ENCODE peak calls at places on chromosomes 1 and 21, in nine cellular contexts. Y is tibial artery, S is MM.1S, O is small intestine, C is ovary, K is iPS DF 6.9, U is adrenal gland, W is PC-3, V is colonic mucosa. T is an unnamed sample.

GRCh38 chr1:41615981-41616380 is 131.5 kb upstream of the EDN2 start:
- DNase-seq in U (no peak), W (no peak), K (no peak), Y (no peak), O (no peak), S (no peak), V (no peak), C (no peak), T (no peak)

GRCh38 chr1:7299994-7300393 is 471.1 kb upstream of the VAMP3 start:
- DNase-seq in W (peak; percentile 47), S (no peak), V (peak; percentile 16), U (no peak), Y (no peak), K (no peak), C (no peak), O (no peak), T (no peak)

GRCh38 chr1:85289207-85289847 is 12.9 kb upstream of the BCL10 start:
- DNase-seq in U (no peak), W (peak; percentile 97), C (no peak), V (no peak), O (peak; percentile 13), S (no peak), Y (no peak), K (no peak), T (no peak)

GRCh38 chr1:61013953-61014667 is 68.3 kb upstream of the NFIA start:
- DNase-seq in K (no peak), S (no peak), W (no peak), U (no peak), O (no peak), C (no peak), V (no peak), Y (no peak), T (no peak)

GRCh38 chr1:202589190-202589680 is 121.0 kb downstream of the SYT2 start:
- DNase-seq in O (peak; percentile 11), S (no peak), W (peak; percentile 91), V (peak; percentile 61), C (peak; percentile 89), K (no peak), Y (peak; percentile 95), U (peak; percentile 49), T (peak; percentile 93)

GRCh38 chr1:241821363-241821762 is 26.6 kb upstream of the EXO1 start:
- DNase-seq in C (no peak), O (no peak), K (no peak), S (no peak), W (peak; percentile 81), V (no peak), U (no peak), Y (no peak), T (no peak)

GRCh38 chr1:161215079-161215478 is at the start of gene FCER1G:
- DNase-seq in W (no peak), U (no peak), V (peak; percentile 37), C (no peak), S (no peak), O (no peak), K (no peak), Y (peak; percentile 79), T (peak; percentile 78)

GRCh38 chr1:30476911-30477459 is 246.4 kb downstream of the MATN1 start:
- DNase-seq in O (no peak), U (no peak), W (no peak), V (no peak), C (no peak), K (no peak), S (no peak), Y (peak; percentile 50), T (no peak)

GRCh38 chr1:100036718-100037664 is 67.2 kb downstream of the SLC35A3 start:
- DNase-seq in S (no peak), K (no peak), Y (no peak), W (peak; percentile 70), V (peak; percentile 39), O (peak; percentile 54), U (no peak), C (no peak), T (no peak)

GRCh38 chr21:38664821-38665220 is 140.9 kb upstream of the ETS2 start:
- DNase-seq in Y (no peak), V (no peak), K (no peak), S (no peak), U (no peak), O (no peak), W (no peak), C (no peak), T (no peak)

GRCh38 chr1:44326821-44327465 is 28.1 kb downstream of the ERI3 start:
- DNase-seq in U (no peak), V (no peak), C (no peak), Y (no peak), K (no peak), W (peak; percentile 48), S (no peak), O (no peak), T (no peak)

GRCh38 chr1:159979257-159979656 is 25.2 kb upstream of the SLAMF9 start:
- DNase-seq in V (no peak), W (no peak), C (no peak), Y (no peak), S (no peak), K (no peak), U (no peak), O (no peak), T (no peak)
- H3K27ac ChIP-seq in V (no peak overlapping the region), W (no peak overlapping the region), C (no peak overlapping the region), Y (no peak overlapping the region), S (no peak overlapping the region), K (no peak overlapping the region), U (no peak overlapping the region), O (no peak overlapping the region), T (no peak overlapping the region)

DNA sequence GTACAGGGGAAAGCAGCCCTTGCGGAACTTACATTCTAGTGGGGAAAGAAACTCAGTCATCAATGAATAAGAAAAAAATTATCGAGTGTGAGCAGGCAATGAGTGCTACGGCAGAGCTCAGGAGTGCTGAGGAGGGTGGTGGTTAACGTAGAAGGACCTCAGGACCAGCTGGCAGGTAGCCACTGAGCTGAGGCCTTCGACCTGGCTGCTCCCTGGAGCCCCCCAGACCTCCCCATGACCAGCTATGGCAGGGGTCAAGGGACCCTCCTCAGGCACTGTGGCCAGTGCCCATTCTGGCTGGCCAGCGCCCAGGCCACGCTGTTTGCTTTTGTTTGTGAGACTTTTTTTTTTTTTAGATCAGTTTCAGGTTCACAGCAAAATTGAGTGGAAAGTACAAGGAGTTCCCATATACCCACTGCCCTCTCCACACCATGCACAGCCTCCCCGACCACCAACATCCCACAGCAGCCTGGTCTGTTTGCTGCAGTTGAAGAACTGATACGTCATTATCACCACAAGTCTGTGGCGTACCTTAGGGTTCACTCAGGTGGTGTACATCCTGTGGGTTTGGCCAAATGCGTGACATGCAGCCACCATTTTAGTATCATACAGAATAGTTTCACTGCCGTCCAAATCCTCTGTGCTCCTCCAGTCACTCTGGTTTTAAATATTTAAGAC is 11.8 kb upstream of the TTC22 start:
- DNase-seq in S (no peak), C (no peak), U (no peak), K (no peak), W (no peak), O (peak; percentile 34), V (no peak), Y (no peak), T (no peak)
- H3K4me1 ChIP-seq in S (no peaks in the 10 kb centered on the region), C (no peaks in the 10 kb centered on the region), U (no peaks in the 10 kb centered on the region), K (peaks cover 8% of the 10 kb centered on the region), W (peaks cover 2% of the 10 kb centered on the region), O (no peaks in the 10 kb centered on the region), V (no peaks in the 10 kb centered on the region), Y (no peaks in the 10 kb centered on the region), T (no peaks in the 10 kb centered on the region)

GRCh38 chr1:168726719-168727118 is 2.3 kb downstream of the DPT start:
- DNase-seq in S (no peak), W (no peak), C (no peak), Y (no peak), O (no peak), U (no peak), K (no peak), V (no peak), T (no peak)
- H3K4me3 ChIP-seq in S (no peak overlapping the region), W (no peak overlapping the region), C (no peak overlapping the region), Y (peak overlapping the region; percentile 7), O (no peak overlapping the region), U (no peak overlapping the region), K (no peak overlapping the region), V (no peak overlapping the region), T (peak overlapping the region; percentile 34)

GRCh38 chr1:174314433-174314832 is 133.3 kb upstream of the GPR52 start:
- DNase-seq in C (no peak), S (no peak), K (no peak), V (no peak), W (no peak), O (no peak), Y (no peak), U (no peak), T (no peak)

GRCh38 chr1:174308604-174309003 is 139.2 kb upstream of the GPR52 start:
- DNase-seq in S (no peak), O (no peak), U (no peak), K (no peak), W (no peak), C (no peak), V (no peak), Y (no peak), T (no peak)
- H3K27ac ChIP-seq in S (no peak overlapping the region), O (no peak overlapping the region), U (no peak overlapping the region), K (no peak overlapping the region), W (no peak overlapping the region), C (no peak overlapping the region), V (no peak overlapping the region), Y (no peak overlapping the region), T (no peak overlapping the region)